ENCODE peak calls at places on chromosomes 13 and 19, in five cellular contexts. P, A, D, C and I are unnamed samples.

GRCh38 chr19:38650911-38651584 is 3.6 kb downstream of the ACTN4 start:
- DNase-seq in P (peak; percentile 61), A (peak; percentile 73), D (peak; percentile 67), C (peak; percentile 60), I (no peak)

GRCh38 chr13:100633461-100633860 is 41.1 kb downstream of the TMTC4 start:
- DNase-seq in P (no peak), A (no peak), D (peak; percentile 56), C (peak; percentile 96), I (no peak)

GRCh38 chr19:4910594-4911273 is 1.4 kb downstream of the UHRF1 start:
- DNase-seq in P (peak; percentile 21), A (no peak), D (peak; percentile 45), C (peak; percentile 64), I (no peak)

GRCh38 chr13:112525306-112525945 is 62.5 kb downstream of the TUBGCP3 start:
- DNase-seq in P (no peak), A (no peak), D (no peak), C (peak; percentile 8), I (no peak)

GRCh38 chr13:106095919-106096318 is 439.5 kb downstream of the EFNB2 start:
- DNase-seq in P (no peak), A (no peak), D (no peak), C (no peak), I (no peak)

GRCh38 chr19:33720155-33720493 is 76.5 kb upstream of the KCTD15 start:
- DNase-seq in P (no peak), A (no peak), D (no peak), C (no peak), I (no peak)

GRCh38 chr13:67152123-67152522 is 78.0 kb downstream of the PCDH9 start:
- DNase-seq in P (no peak), A (no peak), D (no peak), C (no peak), I (no peak)

GRCh38 chr19:50565984-50566903 is 2.0 kb downstream of the LRRC4B start:
- DNase-seq in P (no peak), A (no peak), D (no peak), C (no peak), I (no peak)

GRCh38 chr19:10412257-10412977 is 7.9 kb upstream of the PDE4A start:
- DNase-seq in P (no peak), A (no peak), D (no peak), C (no peak), I (no peak)

GRCh38 chr13:27296496-27296895 is 25.9 kb downstream of the RASL11A start:
- DNase-seq in P (no peak), A (no peak), D (no peak), C (no peak), I (no peak)

GRCh38 chr19:44653977-44654784 is 10.5 kb downstream of the PVR start:
- DNase-seq in P (peak; percentile 68), A (peak; percentile 65), D (peak; percentile 88), C (peak; percentile 43), I (peak; percentile 60)

GRCh38 chr19:11481777-11482383 is 1.0 kb upstream of the ELAVL3 start:
- DNase-seq in P (peak; percentile 34), A (peak; percentile 36), D (peak; percentile 90), C (peak; percentile 85), I (peak; percentile 85)

GRCh38 chr13:49997935-49998334 is 1.1 kb downstream of the TRIM13 start:
- DNase-seq in P (no peak), A (no peak), D (no peak), C (no peak), I (peak; percentile 44)

GRCh38 chr13:43546260-43546659 is 240.5 kb downstream of the ENOX1 start:
- DNase-seq in P (no peak), A (peak; percentile 14), D (no peak), C (no peak), I (no peak)

GRCh38 chr19:3683866-3684816 is 16.1 kb downstream of the PIP5K1C start:
- DNase-seq in P (no peak), A (no peak), D (no peak), C (peak; percentile 31), I (no peak)

GRCh38 chr19:53865523-53865917 is 2.2 kb upstream of the MYADM start:
- DNase-seq in P (no peak), A (no peak), D (no peak), C (no peak), I (no peak)

GRCh38 chr19:13932911-13933393 is 5.3 kb downstream of the PODNL1 start:
- DNase-seq in P (no peak), A (no peak), D (no peak), C (no peak), I (no peak)
- TF ChIP-seq POLR2A in P (no peak), A (no peak), D (no peak), C (no peak), I (no peak)

GRCh38 chr19:680287-681028 is 4.3 kb downstream of the FSTL3 start:
- DNase-seq in P (peak; percentile 99), A (peak; percentile 100), D (peak; percentile 98), C (peak; percentile 98), I (peak; percentile 99)
- TF ChIP-seq POLR2A in P (peak; percentile 95), A (peak; percentile 78), D (peak; percentile 79), C (peak; percentile 94), I (peak; percentile 44)

GRCh38 chr19:8208710-8209110 is 460 bp upstream of the CERS4 start:
- DNase-seq in P (peak; percentile 56), A (no peak), D (no peak), C (no peak), I (peak; percentile 68)

GRCh38 chr19:8210660-8211101 is 1.5 kb downstream of the CERS4 start:
- DNase-seq in P (no peak), A (no peak), D (no peak), C (no peak), I (no peak)

GRCh38 chr19:8208119-8208709 is 956 bp upstream of the CERS4 start:
- DNase-seq in P (no peak), A (no peak), D (no peak), C (no peak), I (no peak)

GRCh38 chr19:8209965-8210659 is 942 bp downstream of the CERS4 start:
- DNase-seq in P (no peak), A (no peak), D (no peak), C (no peak), I (no peak)

DNA sequence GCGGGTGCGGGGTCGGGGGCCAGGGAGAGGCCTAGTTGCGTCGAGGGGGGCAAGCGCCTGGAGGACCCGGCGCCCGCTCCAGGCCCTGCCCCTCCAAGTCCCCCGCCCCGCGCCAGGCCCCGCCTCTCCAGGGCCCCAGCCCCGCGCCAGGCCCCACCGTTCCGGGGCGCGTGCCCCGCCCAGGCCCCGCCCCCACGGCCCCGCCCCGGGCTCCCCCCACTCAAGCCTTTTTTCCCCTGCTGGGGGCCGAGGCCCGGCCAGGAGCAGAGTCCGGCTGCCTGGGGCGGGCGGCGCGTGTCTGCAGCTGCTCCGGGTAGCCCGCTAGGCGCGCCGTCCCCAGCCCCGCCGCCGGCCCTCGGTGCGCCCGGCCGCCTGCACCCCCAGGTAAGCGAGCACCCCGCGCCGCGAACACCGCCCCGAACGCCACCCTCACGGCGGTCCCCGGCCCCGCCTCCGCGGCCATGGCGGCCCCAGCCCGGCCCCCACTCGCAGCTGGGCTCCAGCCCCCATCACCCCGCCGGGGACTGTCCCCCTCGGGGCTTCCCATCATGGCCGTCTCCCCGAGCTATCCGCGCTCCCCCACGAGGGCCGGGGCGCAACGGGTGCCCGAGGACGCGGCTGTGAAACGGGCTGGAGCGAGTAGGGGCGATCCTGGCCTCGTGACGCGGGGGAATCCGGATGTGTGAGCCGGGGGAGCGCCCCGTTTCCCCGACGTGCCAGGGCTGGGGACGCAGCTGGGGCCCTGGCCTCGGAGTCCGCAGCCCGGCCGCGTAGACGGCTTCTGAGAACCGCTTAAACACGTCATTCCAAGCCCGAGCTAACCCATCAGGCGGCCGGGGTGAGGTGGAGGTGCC is at the start of gene CERS4:
- DNase-seq in P (peak; percentile 30), A (peak; percentile 24), D (peak; percentile 25), C (peak; percentile 20), I (no peak)
- TF ChIP-seq POLR2A in P (peak; percentile 59), A (no peak), D (peak; percentile 21), C (no peak), I (no peak)

DNA sequence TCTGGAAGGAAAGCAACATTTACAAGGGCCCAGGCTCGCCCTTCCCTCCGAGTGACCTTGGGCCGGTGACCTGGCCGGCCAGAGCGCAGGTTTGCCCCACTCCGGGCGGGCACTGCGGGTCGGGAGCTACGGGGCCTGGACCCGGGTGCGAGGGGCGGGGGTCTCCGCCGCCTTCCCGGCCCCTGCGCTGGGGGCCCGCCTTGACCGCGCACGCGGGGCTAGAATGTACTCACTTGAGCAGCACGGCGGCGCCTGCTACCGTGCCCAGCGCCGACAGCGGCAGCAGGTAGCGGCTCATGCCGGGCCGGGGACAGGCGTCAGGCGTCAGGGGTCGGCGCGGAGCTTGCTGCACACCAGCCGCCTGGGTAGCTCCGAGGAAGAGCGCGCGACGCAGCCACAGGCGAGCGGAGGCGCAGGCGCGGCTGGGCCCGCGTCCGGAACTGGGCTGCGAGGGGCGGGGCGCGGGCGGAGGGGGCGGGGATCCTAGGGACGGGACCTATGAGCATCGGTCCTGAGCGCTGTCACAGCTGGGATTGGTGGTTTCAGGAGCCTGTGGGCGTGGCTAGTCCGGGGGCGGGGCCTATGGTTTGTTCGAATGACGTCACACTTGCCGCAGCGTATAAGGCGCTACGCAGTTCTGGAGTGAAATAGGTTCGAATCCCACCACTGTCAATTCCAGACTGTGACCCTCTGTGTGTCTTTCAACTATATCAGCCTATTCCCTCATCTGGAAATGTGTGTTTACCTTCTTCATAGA is at the start of gene RDH13:
- DNase-seq in P (peak; percentile 98), A (peak; percentile 95), D (peak; percentile 99), C (peak; percentile 96), I (peak; percentile 99)
- TF ChIP-seq POLR2A in P (no peak), A (no peak), D (peak; percentile 81), C (no peak), I (peak; percentile 48)